ENCODE peak calls at places on chromosomes 2 and 18, in seven cellular contexts. V, T, R, F, M, X and I are unnamed samples.

GRCh38 chr18:67509711-67510110 is 6.8 kb downstream of the DSEL start:
- DNase-seq in V (no peak), R (no peak), M (no peak), F (no peak), T (no peak), X (no peak), I (no peak)

GRCh38 chr18:49368161-49368875 is 92.1 kb downstream of the DYM start:
- DNase-seq in F (peak; percentile 26), M (peak; percentile 50), V (no peak), R (no peak), X (no peak), T (no peak), I (no peak)

GRCh38 chr2:239139566-239139965 is 261.3 kb downstream of the HDAC4 start:
- DNase-seq in R (no peak), V (no peak), X (no peak), M (no peak), F (no peak), T (no peak), I (no peak)

GRCh38 chr2:174025271-174026121 is 60.3 kb upstream of the SP3 start:
- DNase-seq in T (peak; percentile 94), R (peak; percentile 62), M (peak; percentile 46), F (no peak), V (no peak), X (no peak), I (peak; percentile 87)

GRCh38 chr18:26477828-26478466 is 70.4 kb downstream of the KCTD1 start:
- DNase-seq in X (no peak), F (no peak), T (no peak), V (no peak), M (no peak), R (no peak), I (no peak)

GRCh38 chr2:217512259-217512658 is 490.5 kb downstream of the TNS1 start:
- DNase-seq in V (no peak), X (no peak), F (no peak), R (no peak), T (no peak), M (no peak), I (no peak)

GRCh38 chr18:31931886-31932240 is 11.1 kb downstream of the TRAPPC8 start:
- DNase-seq in F (no peak), V (no peak), X (no peak), T (no peak), M (no peak), R (no peak), I (no peak)

GRCh38 chr18:74569401-74569800 is 28.3 kb upstream of the ZNF407 start:
- DNase-seq in V (no peak), T (no peak), M (no peak), R (no peak), X (no peak), F (no peak), I (no peak)

GRCh38 chr2:62660582-62661262 is 44.8 kb upstream of the EHBP1 start:
- DNase-seq in R (no peak), V (no peak), X (no peak), T (no peak), F (no peak), M (no peak), I (no peak)

GRCh38 chr2:73291461-73292315 is 1.7 kb downstream of the EGR4 start:
- DNase-seq in T (no peak), M (no peak), F (peak; percentile 21), V (no peak), R (no peak), X (no peak), I (peak; percentile 48)

GRCh38 chr18:69889009-69889408 is 58.7 kb downstream of the CD226 start:
- DNase-seq in R (no peak), M (no peak), T (no peak), F (no peak), V (no peak), X (no peak), I (no peak)

GRCh38 chr18:58863539-58864145 is 1.0 kb upstream of the ZNF532 start:
- DNase-seq in T (peak; percentile 52), F (peak; percentile 69), R (peak; percentile 65), V (peak; percentile 65), X (no peak), M (peak; percentile 55), I (peak; percentile 80)

GRCh38 chr2:190579945-190580866 is 45.7 kb upstream of the NEMP2 start:
- DNase-seq in V (no peak), F (no peak), T (no peak), R (no peak), X (no peak), M (no peak), I (no peak)

GRCh38 chr2:71472019-71472418 is 18.7 kb downstream of the DYSF start:
- DNase-seq in X (no peak), R (no peak), M (no peak), F (no peak), V (no peak), T (no peak), I (no peak)

GRCh38 chr2:207996848-207997247 is 28.5 kb downstream of the PLEKHM3 start:
- DNase-seq in M (no peak), T (no peak), X (no peak), R (no peak), V (no peak), F (no peak), I (no peak)

GRCh38 chr2:193542762-193543161 is 1348.0 kb upstream of the TMEFF2 start:
- DNase-seq in F (no peak), T (no peak), M (no peak), X (no peak), R (no peak), V (no peak), I (no peak)

GRCh38 chr18:12282436-12283039 is 25.5 kb upstream of the TUBB6 start:
- DNase-seq in F (no peak), X (no peak), T (no peak), M (no peak), V (no peak), R (no peak), I (no peak)

GRCh38 chr2:27041708-27042107 is 8.9 kb downstream of the TMEM214 start:
- DNase-seq in X (no peak), F (no peak), V (peak; percentile 59), M (no peak), T (no peak), R (no peak), I (no peak)

GRCh38 chr2:29213871-29214341 is 98.7 kb downstream of the CLIP4 start:
- DNase-seq in M (no peak), X (no peak), R (no peak), V (no peak), T (no peak), F (no peak), I (no peak)

GRCh38 chr18:55083461-55083860 is 124.2 kb upstream of the CCDC68 start:
- DNase-seq in R (no peak), T (no peak), X (no peak), M (no peak), F (no peak), V (no peak), I (no peak)

GRCh38 chr2:203951366-203951902 is 14.9 kb downstream of the ICOS start:
- DNase-seq in X (peak; percentile 44), M (no peak), R (no peak), T (no peak), V (no peak), F (no peak), I (no peak)
- H3K4me3 ChIP-seq in X (peak overlapping the region; percentile 31), M (no peak overlapping the region), R (no peak overlapping the region), T (no peak overlapping the region), V (no peak overlapping the region), F (no peak overlapping the region), I (no peak overlapping the region)

DNA sequence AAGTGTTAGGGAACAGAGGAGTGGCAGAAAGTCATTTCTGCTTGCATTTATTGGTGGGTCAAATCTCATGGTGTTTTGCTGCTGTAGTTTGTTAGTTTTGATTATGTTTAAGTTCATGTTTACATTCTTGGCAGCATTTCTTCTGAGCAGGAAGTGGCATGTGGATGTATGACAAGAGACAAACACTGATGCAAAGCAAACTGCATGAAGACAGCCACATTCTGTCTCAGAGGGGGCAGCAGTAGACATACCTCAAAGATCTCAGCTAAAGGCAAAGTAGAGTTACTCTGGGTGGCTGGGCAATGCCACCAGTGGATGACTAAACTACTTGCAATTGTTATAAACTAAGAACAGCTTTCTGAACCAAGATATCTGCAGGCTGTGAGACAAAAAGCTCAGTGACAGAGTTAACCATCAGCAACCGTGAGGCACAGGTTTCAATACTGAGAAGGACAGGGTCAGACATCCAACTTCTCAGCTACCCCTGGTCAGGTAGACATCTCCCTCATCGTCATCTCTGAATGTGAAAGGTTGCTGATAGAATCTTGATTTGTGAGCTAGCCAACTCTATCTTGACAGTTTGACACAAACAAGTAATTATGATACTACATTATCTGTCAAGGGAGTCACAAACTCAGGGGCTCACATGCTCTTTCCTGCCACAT is 16.4 kb downstream of the GALNT3 start:
- DNase-seq in T (no peak), M (no peak), F (no peak), X (no peak), R (no peak), V (no peak), I (no peak)
- H3K27ac ChIP-seq in T (no peak overlapping the region), M (no peak overlapping the region), F (no peak overlapping the region), X (no peak overlapping the region), R (no peak overlapping the region), V (no peak overlapping the region), I (no peak overlapping the region)

GRCh38 chr2:105176429-105176828 is 65.1 kb upstream of the GPR45 start:
- DNase-seq in V (no peak), R (peak; percentile 67), F (no peak), T (no peak), X (no peak), M (no peak), I (no peak)

GRCh38 chr2:105179469-105180372 is 61.8 kb upstream of the GPR45 start:
- DNase-seq in R (peak; percentile 77), M (peak; percentile 50), T (no peak), F (peak; percentile 53), V (peak; percentile 56), X (no peak), I (no peak)

GRCh38 chr2:105177546-105178254 is 63.8 kb upstream of the GPR45 start:
- DNase-seq in R (no peak), T (no peak), M (no peak), V (no peak), F (no peak), X (no peak), I (no peak)

GRCh38 chr2:105175231-105175630 is 66.3 kb upstream of the GPR45 start:
- DNase-seq in T (no peak), X (no peak), V (no peak), F (no peak), M (no peak), R (no peak), I (no peak)

GRCh38 chr2:105177008-105177407 is 64.5 kb upstream of the GPR45 start:
- DNase-seq in M (no peak), T (no peak), F (no peak), R (no peak), V (no peak), X (no peak), I (no peak)
- H3K4me3 ChIP-seq in M (no peak overlapping the region), T (no peak overlapping the region), F (no peak overlapping the region), R (no peak overlapping the region), V (no peak overlapping the region), X (no peak overlapping the region), I (no peak overlapping the region)

GRCh38 chr2:65372619-65373018 is 59.8 kb downstream of the SPRED2 start:
- DNase-seq in R (no peak), F (no peak), T (no peak), V (no peak), M (no peak), X (no peak), I (no peak)
- H3K27ac ChIP-seq in R (no peak overlapping the region), F (peak overlapping the region; percentile 87), T (no peak overlapping the region), V (no peak overlapping the region), M (peak overlapping the region; percentile 59), X (no peak overlapping the region), I (no peak overlapping the region)